ENCODE peak calls at places on chromosomes 1 and 21, in five cellular contexts. One of them, this sample, is unnamed.

GRCh38 chr1:111742938-111743549 is 3.8 kb upstream of the INKA2 start:
- DNase-seq in T-cell: no peak
- DNase-seq in T-helper 2 cell: no peak
- DNase-seq in stimulated activated CD8-positive, alpha-beta memory T cell treated with anti-CD3 and anti-CD28 coated beads, Interleukin-4, amount 100 ng/mL, for 24 hours: no peak
- DNase-seq in CD8-positive, alpha-beta T cell: no peak
- DNase-seq in this sample: no peak

GRCh38 chr1:111145542-111145941 is 5.5 kb downstream of the CEPT1 start:
- DNase-seq in T-helper 2 cell: no peak
- DNase-seq in stimulated activated CD8-positive, alpha-beta memory T cell treated with anti-CD3 and anti-CD28 coated beads, Interleukin-4, amount 100 ng/mL, for 24 hours: no peak
- DNase-seq in CD8-positive, alpha-beta T cell: no peak
- DNase-seq in T-cell: no peak
- DNase-seq in this sample: no peak

GRCh38 chr1:215260711-215261110 is 178.2 kb downstream of the KCNK2 start:
- DNase-seq in stimulated activated CD8-positive, alpha-beta memory T cell treated with anti-CD3 and anti-CD28 coated beads, Interleukin-4, amount 100 ng/mL, for 24 hours: no peak
- DNase-seq in T-cell: no peak
- DNase-seq in CD8-positive, alpha-beta T cell: no peak
- DNase-seq in T-helper 2 cell: no peak
- DNase-seq in this sample: no peak

GRCh38 chr1:115748396-115749130 is 20.0 kb downstream of the CASQ2 start:
- DNase-seq in CD8-positive, alpha-beta T cell: no peak
- DNase-seq in T-helper 2 cell: no peak
- DNase-seq in stimulated activated CD8-positive, alpha-beta memory T cell treated with anti-CD3 and anti-CD28 coated beads, Interleukin-4, amount 100 ng/mL, for 24 hours: no peak
- DNase-seq in T-cell: no peak
- DNase-seq in this sample: no peak

GRCh38 chr1:202710070-202711025 is at the start of gene SYT2:
- DNase-seq in T-cell: no peak
- DNase-seq in CD8-positive, alpha-beta T cell: no peak
- DNase-seq in T-helper 2 cell: no peak
- DNase-seq in stimulated activated CD8-positive, alpha-beta memory T cell treated with anti-CD3 and anti-CD28 coated beads, Interleukin-4, amount 100 ng/mL, for 24 hours: no peak
- DNase-seq in this sample: peak

GRCh38 chr1:180243517-180244221 is 13.6 kb downstream of the LHX4 start:
- DNase-seq in CD8-positive, alpha-beta T cell: no peak
- DNase-seq in stimulated activated CD8-positive, alpha-beta memory T cell treated with anti-CD3 and anti-CD28 coated beads, Interleukin-4, amount 100 ng/mL, for 24 hours: no peak
- DNase-seq in T-cell: no peak
- DNase-seq in T-helper 2 cell: no peak
- DNase-seq in this sample: no peak

GRCh38 chr1:226405411-226405988 is 2.4 kb downstream of the PARP1 start:
- DNase-seq in CD8-positive, alpha-beta T cell: no peak
- DNase-seq in stimulated activated CD8-positive, alpha-beta memory T cell treated with anti-CD3 and anti-CD28 coated beads, Interleukin-4, amount 100 ng/mL, for 24 hours: no peak
- DNase-seq in T-helper 2 cell: no peak
- DNase-seq in T-cell: no peak
- DNase-seq in this sample: no peak

GRCh38 chr21:32350211-32350980 is 42.4 kb downstream of the URB1 start:
- DNase-seq in T-helper 2 cell: no peak
- DNase-seq in T-cell: no peak
- DNase-seq in CD8-positive, alpha-beta T cell: no peak
- DNase-seq in stimulated activated CD8-positive, alpha-beta memory T cell treated with anti-CD3 and anti-CD28 coated beads, Interleukin-4, amount 100 ng/mL, for 24 hours: no peak
- DNase-seq in this sample: no peak

GRCh38 chr1:59143824-59144223 is 153.1 kb upstream of the FGGY start:
- DNase-seq in CD8-positive, alpha-beta T cell: no peak
- DNase-seq in stimulated activated CD8-positive, alpha-beta memory T cell treated with anti-CD3 and anti-CD28 coated beads, Interleukin-4, amount 100 ng/mL, for 24 hours: no peak
- DNase-seq in T-cell: no peak
- DNase-seq in T-helper 2 cell: no peak
- DNase-seq in this sample: no peak